ENCODE peak calls at places on chromosome 19, in ten cellular contexts. X is uterus, D is body of pancreas, N is NB4, P is IMR-90, V is H54, H is transverse colon, A is tibial nerve, W is spleen, E is testis. G is an unnamed sample.
A peak's percentile ranks its signal among the peaks of the same experiment; 100 is the strongest.

GRCh38 chr19:40414536-40415535 is 1.7 kb upstream of the PRX start:
- DNase-seq in X (no peak), D (no peak), N (no peak), P (no peak), V (no peak), H (no peak), A (no peak), W (no peak), E (no peak), G (no peak)

GRCh38 chr19:6856749-6857372 is 30.5 kb upstream of the ADGRE1 start:
- DNase-seq in X (no peak), D (no peak), N (no peak), P (no peak), V (no peak), H (no peak), A (no peak), W (peak; percentile 41), E (peak; percentile 45), G (no peak)

GRCh38 chr19:37334179-37335071 is 36.5 kb upstream of the ZNF527 start:
- DNase-seq in X (peak; percentile 95), D (peak; percentile 90), N (peak; percentile 70), P (peak; percentile 86), V (peak; percentile 60), H (peak; percentile 92), A (peak; percentile 90), W (peak; percentile 93), E (peak; percentile 98), G (peak; percentile 92)

GRCh38 chr19:40056505-40056904 is 474 bp upstream of the ZNF780B start:
- DNase-seq in X (no peak), D (no peak), N (no peak), P (no peak), V (no peak), H (no peak), A (no peak), W (no peak), E (no peak), G (no peak)

GRCh38 chr19:35226748-35227147 is 1.8 kb downstream of the FAM187B start:
- DNase-seq in X (no peak), D (no peak), N (no peak), P (no peak), V (no peak), H (no peak), A (no peak), W (no peak), E (no peak), G (no peak)

GRCh38 chr19:43467730-43468129 is 2.3 kb upstream of the LYPD3 start:
- DNase-seq in X (no peak), D (no peak), N (peak; percentile 33), P (peak; percentile 70), V (peak; percentile 44), H (no peak), A (no peak), W (no peak), E (no peak), G (no peak)

GRCh38 chr19:18000981-18001836 is 6.8 kb upstream of the ARRDC2 start:
- DNase-seq in X (peak; percentile 85), D (peak; percentile 73), N (peak; percentile 93), P (peak; percentile 73), V (peak; percentile 94), H (peak; percentile 95), A (peak; percentile 84), W (peak; percentile 99), E (peak; percentile 86), G (peak; percentile 95)

GRCh38 chr19:49570138-49570856 is 10.1 kb downstream of the NOSIP start:
- DNase-seq in X (peak; percentile 75), D (peak; percentile 74), N (peak; percentile 88), P (peak; percentile 84), V (peak; percentile 80), H (peak; percentile 73), A (peak; percentile 72), W (no peak), E (peak; percentile 82), G (peak; percentile 93)

GRCh38 chr19:343941-344624 is 513 bp downstream of the MIER2 start:
- DNase-seq in X (no peak), D (peak; percentile 28), N (no peak), P (no peak), V (peak; percentile 70), H (no peak), A (no peak), W (peak; percentile 79), E (no peak), G (peak; percentile 67)

GRCh38 chr19:14339741-14340140 is 41.5 kb upstream of the ADGRE5 start:
- DNase-seq in X (no peak), D (no peak), N (no peak), P (no peak), V (no peak), H (no peak), A (no peak), W (no peak), E (no peak), G (no peak)

GRCh38 chr19:53007200-53008054 is 6.3 kb upstream of the ERVV-1 start:
- DNase-seq in X (no peak), D (no peak), N (no peak), P (no peak), V (no peak), H (no peak), A (no peak), W (no peak), E (no peak), G (no peak)

GRCh38 chr19:19488041-19488874 is 27.1 kb downstream of the TSSK6 start:
- DNase-seq in X (peak; percentile 39), D (peak; percentile 51), N (peak; percentile 15), P (no peak), V (no peak), H (peak; percentile 60), A (no peak), W (no peak), E (peak; percentile 43), G (peak; percentile 91)

GRCh38 chr19:48746738-48747575 is at the start of gene IZUMO1:
- DNase-seq in X (peak; percentile 74), D (peak; percentile 82), N (no peak), P (peak; percentile 90), V (peak; percentile 87), H (peak; percentile 57), A (peak; percentile 63), W (peak; percentile 84), E (peak; percentile 94), G (peak; percentile 89)

GRCh38 chr19:45996933-45997332 is 1.7 kb downstream of the CCDC61 start:
- DNase-seq in X (no peak), D (no peak), N (no peak), P (no peak), V (no peak), H (no peak), A (no peak), W (no peak), E (no peak), G (no peak)

GRCh38 chr19:45994456-45994988 is 745 bp upstream of the CCDC61 start:
- DNase-seq in X (no peak), D (no peak), N (no peak), P (no peak), V (no peak), H (no peak), A (peak; percentile 31), W (no peak), E (no peak), G (no peak)

GRCh38 chr19:45998834-45999233 is 3.6 kb downstream of the CCDC61 start:
- DNase-seq in X (no peak), D (no peak), N (no peak), P (no peak), V (no peak), H (no peak), A (no peak), W (no peak), E (no peak), G (no peak)

GRCh38 chr19:45995715-45996385 is 583 bp downstream of the CCDC61 start:
- DNase-seq in X (no peak), D (no peak), N (no peak), P (peak; percentile 67), V (no peak), H (no peak), A (no peak), W (no peak), E (no peak), G (peak; percentile 51)

GRCh38 chr19:45994989-45995714 is at the start of gene CCDC61:
- DNase-seq in X (peak; percentile 97), D (peak; percentile 96), N (peak; percentile 100), P (peak; percentile 99), V (peak; percentile 79), H (peak; percentile 97), A (peak; percentile 97), W (peak; percentile 97), E (peak; percentile 98), G (peak; percentile 99)
- TF ChIP-seq POLR2A in X (peak; percentile 75), D (peak; percentile 57), N (peak; percentile 97), P (peak; percentile 87), V (peak; percentile 70), H (peak; percentile 93), A (peak; percentile 81), W (peak; percentile 52), E (no peak), G (peak; percentile 77)

GRCh38 chr19:3803986-3804385 is 17.8 kb upstream of the MATK start:
- DNase-seq in X (no peak), D (no peak), N (no peak), P (no peak), V (no peak), H (no peak), A (no peak), W (no peak), E (no peak), G (no peak)
- TF ChIP-seq POLR2A in X (no peak), D (no peak), N (no peak), P (no peak), V (no peak), H (no peak), A (no peak), W (no peak), E (no peak), G (no peak)

DNA sequence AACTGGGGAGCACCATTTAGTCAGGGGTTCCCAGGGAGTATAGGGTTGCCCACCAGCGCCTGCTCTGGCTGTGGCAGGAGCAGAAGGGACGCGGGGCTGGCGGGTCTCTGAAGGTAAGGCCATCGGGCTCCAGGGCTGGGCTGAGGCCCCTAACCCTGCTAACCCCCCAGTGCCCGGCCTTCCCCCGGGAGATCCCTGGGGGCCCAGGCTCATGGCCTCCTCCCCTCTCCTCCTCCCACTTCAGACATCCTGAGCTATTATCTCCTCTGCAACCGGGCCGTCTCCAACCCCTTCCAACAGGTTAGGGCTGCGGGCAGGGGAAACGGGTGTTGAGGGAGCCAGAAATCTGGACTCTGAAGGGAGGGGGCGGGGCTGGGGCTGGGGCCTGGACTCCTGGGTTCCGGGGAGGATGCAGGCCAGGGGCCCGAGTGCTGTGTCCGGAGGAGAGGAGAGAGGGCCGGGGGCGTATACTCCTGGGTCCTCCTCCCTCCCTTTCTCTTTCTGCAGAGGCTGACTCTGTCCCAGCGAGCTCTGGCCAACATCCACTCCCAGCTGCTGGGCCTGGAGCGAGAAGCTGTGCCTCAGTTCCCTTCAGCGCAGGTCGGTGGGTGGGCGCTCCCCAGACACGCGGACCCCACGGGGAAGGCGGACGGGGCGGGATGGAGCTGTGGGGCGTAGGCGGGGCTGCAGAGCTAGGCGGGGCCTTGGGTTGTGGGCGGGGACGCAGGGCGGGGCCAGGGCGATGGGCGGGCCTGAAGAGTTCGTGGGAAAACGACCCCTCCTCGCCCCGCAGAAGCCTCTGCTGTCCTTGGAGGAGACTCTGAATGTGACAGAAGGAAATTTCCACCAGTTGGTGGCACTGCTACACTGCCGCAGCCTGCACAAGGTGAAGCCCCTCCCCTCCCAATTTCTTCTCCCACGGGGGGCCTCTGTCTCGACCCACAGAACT is 15.3 kb downstream of the TTYH1 start:
- DNase-seq in X (no peak), D (peak; percentile 62), N (peak; percentile 52), P (no peak), V (no peak), H (peak; percentile 37), A (no peak), W (peak; percentile 86), E (peak; percentile 78), G (peak; percentile 23)
- TF ChIP-seq POLR2A in X (no peak), D (no peak), N (no peak), P (no peak), V (no peak), H (no peak), A (no peak), W (no peak), E (no peak), G (no peak)

GRCh38 chr19:30297969-30298368 is 74.2 kb upstream of the ZNF536 start:
- DNase-seq in X (no peak), D (no peak), N (no peak), P (no peak), V (no peak), H (no peak), A (no peak), W (no peak), E (no peak), G (no peak)
- TF ChIP-seq POLR2A in X (no peak), D (no peak), N (no peak), P (no peak), V (no peak), H (no peak), A (no peak), W (no peak), E (no peak), G (no peak)